ENCODE peak calls at places on chromosomes 7 and 10, in five cellular contexts. O is K562, E is A549, P is GM12878, G is HepG2. H is an unnamed sample.

GRCh38 chr10:125756196-125756595 is 19.4 kb downstream of the MMP21 start:
- DNase-seq in O (no peak), E (no peak), P (no peak), G (no peak), H (peak; percentile 76)

GRCh38 chr7:152709307-152710133 is 33.6 kb upstream of the XRCC2 start:
- DNase-seq in O (peak; percentile 60), E (no peak), P (no peak), G (no peak), H (no peak)

GRCh38 chr10:109668137-109668536 is 255.2 kb downstream of the XPNPEP1 start:
- DNase-seq in O (no peak), E (no peak), P (no peak), G (no peak), H (no peak)

GRCh38 chr10:3886191-3886590 is 101.2 kb upstream of the KLF6 start:
- DNase-seq in O (peak; percentile 41), E (peak; percentile 87), P (no peak), G (no peak), H (no peak)

GRCh38 chr10:72890086-72890485 is 3.5 kb upstream of the OIT3 start:
- DNase-seq in O (no peak), E (no peak), P (no peak), G (no peak), H (no peak)

GRCh38 chr10:69359089-69360025 is 57.4 kb downstream of the TACR2 start:
- DNase-seq in O (no peak), E (no peak), P (no peak), G (no peak), H (no peak)

GRCh38 chr7:8042796-8043535 is 74.4 kb downstream of the GLCCI1 start:
- DNase-seq in O (no peak), E (no peak), P (no peak), G (no peak), H (no peak)

GRCh38 chr7:136030330-136030729 is 53.2 kb upstream of the MTPN start:
- DNase-seq in O (no peak), E (no peak), P (no peak), G (no peak), H (no peak)

GRCh38 chr10:122019414-122019975 is 30.5 kb downstream of the TACC2 start:
- DNase-seq in O (no peak), E (no peak), P (no peak), G (no peak), H (no peak)

GRCh38 chr7:121752706-121753105 is 120.3 kb upstream of the PTPRZ1 start:
- DNase-seq in O (no peak), E (no peak), P (no peak), G (peak; percentile 5), H (no peak)

GRCh38 chr7:121755286-121755685 is 117.7 kb upstream of the PTPRZ1 start:
- DNase-seq in O (no peak), E (no peak), P (no peak), G (no peak), H (no peak)

GRCh38 chr7:121753965-121754364 is 119.0 kb upstream of the PTPRZ1 start:
- DNase-seq in O (no peak), E (no peak), P (no peak), G (no peak), H (no peak)

GRCh38 chr7:121761399-121761798 is 111.6 kb upstream of the PTPRZ1 start:
- DNase-seq in O (no peak), E (no peak), P (no peak), G (no peak), H (no peak)

GRCh38 chr7:121755818-121756501 is 117.0 kb upstream of the PTPRZ1 start:
- DNase-seq in O (no peak), E (no peak), P (no peak), G (no peak), H (no peak)
- TF ChIP-seq MYC in O (no peak), E (no peak), P (no peak), G (no peak), H (no peak)

DNA sequence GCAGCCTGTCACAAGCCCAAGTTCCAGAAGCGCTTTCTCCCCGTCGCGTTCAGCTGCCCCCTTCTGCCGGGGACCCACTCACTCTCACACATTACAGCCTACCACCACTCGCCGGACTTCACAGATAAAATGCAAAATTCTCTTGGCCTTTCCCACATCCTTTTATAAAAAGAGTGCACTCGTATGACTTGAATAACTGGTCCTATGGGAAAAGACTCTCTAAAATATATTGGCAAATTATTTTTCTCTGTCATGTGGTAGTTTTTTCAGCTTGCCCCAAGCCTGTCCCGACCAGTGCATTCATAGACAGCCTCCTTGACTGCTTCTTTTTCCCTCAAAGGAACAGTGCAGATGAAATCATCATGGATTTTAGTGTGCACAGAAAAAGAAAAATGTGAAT is 1.3 kb downstream of the INHBA start:
- DNase-seq in O (no peak), E (no peak), P (no peak), G (no peak), H (no peak)
- H3K27ac ChIP-seq in O (no peak overlapping the region), E (no peak overlapping the region), P (no peak overlapping the region), G (no peak overlapping the region), H (peak overlapping the region; percentile 61)

GRCh38 chr10:57300718-57301117 is 939.7 kb upstream of the ZWINT start:
- DNase-seq in O (no peak), E (no peak), P (no peak), G (no peak), H (no peak)
- TF ChIP-seq MYC in O (no peak), E (no peak), P (no peak), G (no peak), H (no peak)

GRCh38 chr10:44974082-44974627 is 4.5 kb downstream of the DEPP1 start:
- DNase-seq in O (no peak), E (no peak), P (no peak), G (no peak), H (no peak)

GRCh38 chr10:44976352-44977198 is 2.0 kb downstream of the DEPP1 start:
- DNase-seq in O (no peak), E (no peak), P (no peak), G (no peak), H (peak; percentile 92)

GRCh38 chr10:44973323-44974081 is 5.1 kb downstream of the DEPP1 start:
- DNase-seq in O (no peak), E (no peak), P (no peak), G (no peak), H (peak; percentile 59)

GRCh38 chr10:44975487-44976331 is 2.9 kb downstream of the DEPP1 start:
- DNase-seq in O (peak; percentile 32), E (no peak), P (no peak), G (peak; percentile 83), H (peak; percentile 96)

DNA sequence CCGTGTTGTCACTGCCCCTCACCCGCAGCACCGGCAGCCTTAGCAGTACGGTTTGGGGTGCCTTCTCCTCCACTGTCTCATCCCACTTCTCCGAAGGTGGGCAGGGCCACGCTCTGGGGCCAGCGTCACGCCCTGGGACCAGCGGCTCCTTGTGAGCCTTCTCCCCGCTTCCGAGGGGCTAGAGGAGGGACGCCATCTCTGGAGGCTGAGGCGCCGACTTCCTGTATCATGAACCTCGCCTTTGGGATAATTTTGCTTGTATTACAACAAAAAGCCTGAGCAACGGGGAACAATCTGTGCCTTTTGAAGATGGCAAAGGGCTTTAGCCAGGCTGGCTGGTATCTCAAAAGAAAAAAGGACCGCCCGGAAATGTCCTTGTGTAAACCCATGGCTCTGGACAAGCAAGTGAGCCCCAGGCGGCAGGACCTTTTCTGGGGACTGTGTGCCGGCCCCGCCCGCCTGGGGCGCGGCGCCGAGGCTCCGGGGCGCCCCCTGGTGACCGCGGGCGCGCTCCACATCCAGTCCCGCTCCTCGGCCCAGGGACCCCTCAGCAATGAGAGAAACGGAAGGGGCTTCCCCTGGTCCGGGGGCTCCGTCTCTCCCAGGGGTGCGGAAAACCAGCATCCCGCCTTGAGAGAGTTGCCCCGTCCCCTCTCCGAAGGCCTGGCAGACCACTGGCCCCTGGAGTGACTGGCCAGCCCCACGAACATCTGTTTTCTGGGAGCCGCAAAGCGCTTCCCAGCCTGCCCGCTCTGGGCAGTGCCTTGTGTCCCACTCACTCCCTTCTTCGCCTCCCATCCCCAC is 3.8 kb downstream of the DEPP1 start:
- DNase-seq in O (peak; percentile 82), E (peak; percentile 72), P (no peak), G (peak; percentile 79), H (peak; percentile 90)
- H3K27ac ChIP-seq in O (peak overlapping the region; percentile 51), E (peak overlapping the region; percentile 76), P (peak overlapping the region; percentile 80), G (peak overlapping the region; percentile 53), H (peak overlapping the region; percentile 60)

GRCh38 chr7:27651702-27652101 is 11.0 kb downstream of the HIBADH start:
- DNase-seq in O (no peak), E (no peak), P (no peak), G (no peak), H (no peak)
- TF ChIP-seq MYC in O (no peak), E (no peak), P (no peak), G (no peak), H (no peak)

DNA sequence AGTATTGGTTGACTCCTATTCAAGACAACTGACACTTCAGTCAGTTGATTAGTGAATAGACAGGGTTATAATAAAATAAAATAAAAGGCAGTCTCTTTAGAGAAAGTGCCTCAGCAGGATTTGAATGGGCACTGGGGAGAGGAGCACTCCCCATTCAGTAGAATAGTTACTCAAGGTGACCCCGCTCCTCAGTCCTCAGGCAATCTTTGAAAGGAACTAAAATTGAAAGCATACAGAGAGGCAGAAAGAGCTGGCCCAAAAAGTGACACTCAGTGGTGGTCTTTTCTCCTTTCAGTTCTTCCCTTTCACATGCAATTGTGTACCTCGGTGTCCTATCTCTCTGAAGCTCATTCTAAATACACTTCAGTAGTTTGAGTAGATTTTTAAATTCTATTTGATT is 47.4 kb upstream of the MACC1 start:
- DNase-seq in O (no peak), E (no peak), P (no peak), G (no peak), H (no peak)
- H3K27ac ChIP-seq in O (no peak overlapping the region), E (no peak overlapping the region), P (no peak overlapping the region), G (no peak overlapping the region), H (no peak overlapping the region)

H was measured in endothelial cell of umbilical vein.